ENCODE peak calls at places on chromosomes 2 and 18, in nine cellular contexts. R, X, A, M, B, I, F, E and Z are unnamed samples.

GRCh38 chr2:181953773-181954537 is 31.7 kb upstream of the PPP1R1C start:
- DNase-seq in M (peak), F (peak), B (peak), X (peak), A (peak), I (peak), R (peak), E (peak), Z (peak)

GRCh38 chr2:28713582-28714292 is 37.9 kb upstream of the PPP1CB start:
- DNase-seq in R (peak), A (no peak), B (no peak), I (no peak), M (no peak), X (no peak), F (no peak), E (no peak), Z (no peak)

GRCh38 chr18:68440433-68440832 is 274.5 kb downstream of the TMX3 start:
- DNase-seq in B (no peak), R (peak), X (no peak), A (no peak), E (no peak), M (no peak), I (no peak), F (no peak), Z (no peak)

GRCh38 chr2:37387143-37387835 is 42.9 kb downstream of the QPCT start:
- DNase-seq in M (no peak), E (no peak), I (no peak), B (no peak), X (no peak), F (no peak), A (no peak), R (peak), Z (no peak)

GRCh38 chr2:173571021-173571821 is 216.5 kb downstream of the CDCA7 start:
- DNase-seq in B (no peak), R (peak), M (peak), A (peak), X (peak), F (no peak), I (no peak), E (no peak), Z (no peak)

GRCh38 chr2:129233751-129234406 is 745.6 kb upstream of the RAB6C start:
- DNase-seq in B (no peak), I (no peak), M (no peak), E (no peak), A (no peak), F (no peak), X (peak), R (peak), Z (no peak)

GRCh38 chr2:45554764-45555163 is 56.3 kb downstream of the SRBD1 start:
- DNase-seq in B (no peak), X (no peak), F (no peak), M (no peak), E (no peak), R (peak), I (no peak), A (no peak), Z (no peak)

GRCh38 chr2:187924293-187924692 is 367.4 kb upstream of the GULP1 start:
- DNase-seq in F (no peak), I (no peak), E (no peak), R (no peak), A (no peak), X (no peak), B (no peak), M (no peak), Z (no peak)

GRCh38 chr2:219031005-219031738 is 10.1 kb downstream of the CFAP65 start:
- DNase-seq in X (peak), M (no peak), E (no peak), F (no peak), B (no peak), A (no peak), I (no peak), R (no peak), Z (no peak)

GRCh38 chr2:46160326-46160725 is 136.9 kb upstream of the EPAS1 start:
- DNase-seq in A (no peak), B (no peak), I (no peak), F (no peak), R (no peak), M (no peak), E (no peak), X (peak), Z (no peak)

GRCh38 chr2:3563521-3563976 is 5.4 kb upstream of the RNASEH1 start:
- DNase-seq in R (no peak), B (no peak), E (no peak), X (no peak), M (no peak), I (no peak), F (no peak), A (no peak), Z (no peak)

DNA sequence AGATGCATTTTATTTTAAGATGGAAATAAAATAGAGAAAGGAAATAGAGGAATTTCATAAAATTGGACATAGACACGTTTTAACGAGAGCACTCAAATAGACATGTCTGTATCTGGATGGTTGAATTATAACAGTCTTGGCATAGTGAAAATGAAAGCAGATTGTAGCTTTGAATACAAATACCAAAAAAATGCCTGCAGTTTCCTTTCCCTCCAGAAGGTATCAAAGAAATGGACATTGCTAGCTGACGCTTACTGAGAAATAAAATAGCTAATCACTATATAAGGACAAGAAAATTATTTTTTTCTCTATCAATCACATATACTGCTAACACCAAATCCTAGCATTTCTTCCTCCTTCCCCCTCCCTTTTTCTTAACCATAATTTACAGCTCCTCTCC is 11.4 kb upstream of the MAPRE2 start:
- DNase-seq in X (no peak), F (no peak), B (no peak), R (peak), E (no peak), I (no peak), A (no peak), M (no peak), Z (no peak)
- H3K27ac ChIP-seq in X (no peak), F (peak), B (peak), R (peak), E (peak), I (peak), A (no peak), M (no peak), Z (peak)

GRCh38 chr2:30030361-30030760 is 109.0 kb upstream of the ALK start:
- DNase-seq in B (no peak), A (no peak), E (no peak), F (no peak), M (no peak), R (no peak), X (no peak), I (no peak), Z (no peak)
- H3K27ac ChIP-seq in B (no peak), A (no peak), E (no peak), F (no peak), M (no peak), R (no peak), X (no peak), I (no peak), Z (no peak)

DNA sequence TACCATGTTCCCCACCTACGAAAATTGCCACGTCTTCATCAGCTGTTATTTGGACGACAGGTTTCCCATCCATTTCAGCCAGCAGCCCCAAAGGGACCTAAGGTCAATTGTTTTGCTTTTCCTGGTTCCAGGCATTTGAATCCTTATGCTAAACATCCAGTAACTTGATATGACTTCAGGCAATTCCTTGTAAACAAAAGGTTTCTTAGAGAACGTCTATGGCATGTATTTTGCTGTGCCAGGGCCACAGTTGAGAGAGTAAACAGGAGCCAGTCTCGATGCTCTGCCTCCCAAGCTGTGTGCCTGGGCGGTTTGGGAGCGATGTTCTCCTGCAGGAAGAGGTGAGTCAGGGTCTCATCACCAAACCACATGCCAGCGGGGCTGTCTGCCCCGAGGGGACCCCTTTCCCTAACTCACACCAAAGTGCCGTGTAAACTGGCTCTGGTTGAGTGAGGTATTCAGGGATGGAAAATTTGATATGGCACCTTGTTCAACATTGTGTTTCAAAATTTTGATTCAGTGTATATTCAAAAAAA is 12.9 kb upstream of the MC5R start:
- DNase-seq in I (no peak), A (no peak), R (no peak), B (no peak), M (no peak), E (no peak), F (no peak), X (no peak), Z (no peak)
- H3K27ac ChIP-seq in I (no peak), A (no peak), R (no peak), B (no peak), M (no peak), E (no peak), F (no peak), X (no peak), Z (no peak)

GRCh38 chr2:171520471-171520870 is 1.8 kb upstream of the CYBRD1 start:
- DNase-seq in A (no peak), M (no peak), F (no peak), B (no peak), X (no peak), R (no peak), E (no peak), I (no peak), Z (no peak)

GRCh38 chr2:171522057-171522803 is at the start of gene CYBRD1:
- DNase-seq in M (no peak), E (peak), F (peak), X (peak), I (no peak), B (peak), A (peak), R (peak), Z (no peak)

GRCh38 chr2:171523339-171523931 is 1.2 kb downstream of the CYBRD1 start:
- DNase-seq in R (peak), F (peak), E (peak), A (peak), X (peak), M (peak), B (peak), I (no peak), Z (no peak)

GRCh38 chr2:171522804-171523338 is 597 bp downstream of the CYBRD1 start:
- DNase-seq in I (no peak), M (no peak), E (no peak), B (peak), A (peak), F (peak), R (peak), X (peak), Z (no peak)

DNA sequence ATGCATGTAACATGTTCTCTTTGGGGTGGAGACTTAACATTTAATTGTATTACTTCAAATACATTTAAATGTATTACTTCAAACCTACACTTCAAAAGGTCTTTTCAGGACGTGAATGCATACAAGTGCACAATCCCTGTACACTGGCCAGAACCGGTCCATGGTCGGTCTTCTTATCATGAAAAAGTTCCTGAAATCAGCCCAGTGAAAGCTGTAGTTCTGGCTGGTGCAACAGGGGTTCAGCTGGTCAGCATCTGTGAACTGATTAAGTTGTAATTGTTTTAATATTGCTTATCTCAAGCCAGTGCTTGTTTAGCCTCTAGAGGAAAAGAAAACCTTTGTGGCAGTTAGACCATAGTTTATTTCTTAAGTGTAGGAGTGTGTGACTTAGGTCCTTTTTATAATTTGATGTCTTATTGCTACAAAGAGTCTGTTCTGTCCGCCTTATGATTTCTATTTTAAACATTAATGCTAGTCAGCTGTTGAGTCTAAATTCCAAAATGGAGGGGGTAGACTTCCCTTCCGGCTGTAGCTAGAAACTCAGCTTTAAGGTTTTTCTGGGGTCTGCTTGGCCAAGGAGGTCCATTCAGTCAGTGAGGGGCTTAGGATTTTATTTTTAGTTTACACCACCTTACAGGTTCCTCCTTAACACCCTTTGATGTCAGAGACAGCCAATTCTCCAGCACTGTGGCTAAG is 765 bp upstream of the CYBRD1 start:
- DNase-seq in X (no peak), M (no peak), E (no peak), F (no peak), A (no peak), B (no peak), I (no peak), R (peak), Z (no peak)
- H3K27ac ChIP-seq in X (no peak), M (peak), E (peak), F (peak), A (peak), B (peak), I (no peak), R (peak), Z (no peak)

GRCh38 chr2:62524293-62524941 is 18.4 kb upstream of the TMEM17 start:
- DNase-seq in M (no peak), I (no peak), B (no peak), A (no peak), E (no peak), F (no peak), R (no peak), X (no peak), Z (no peak)

GRCh38 chr2:62529758-62530157 is 23.8 kb upstream of the TMEM17 start:
- DNase-seq in R (no peak), F (no peak), E (no peak), B (no peak), A (no peak), M (no peak), I (no peak), X (no peak), Z (no peak)

GRCh38 chr2:62525549-62525948 is 19.6 kb upstream of the TMEM17 start:
- DNase-seq in A (no peak), B (no peak), R (no peak), E (no peak), I (no peak), M (no peak), F (no peak), X (no peak), Z (no peak)

GRCh38 chr2:62527478-62528210 is 21.6 kb upstream of the TMEM17 start:
- DNase-seq in F (no peak), I (no peak), X (no peak), M (no peak), A (no peak), B (no peak), E (no peak), R (no peak), Z (no peak)

DNA sequence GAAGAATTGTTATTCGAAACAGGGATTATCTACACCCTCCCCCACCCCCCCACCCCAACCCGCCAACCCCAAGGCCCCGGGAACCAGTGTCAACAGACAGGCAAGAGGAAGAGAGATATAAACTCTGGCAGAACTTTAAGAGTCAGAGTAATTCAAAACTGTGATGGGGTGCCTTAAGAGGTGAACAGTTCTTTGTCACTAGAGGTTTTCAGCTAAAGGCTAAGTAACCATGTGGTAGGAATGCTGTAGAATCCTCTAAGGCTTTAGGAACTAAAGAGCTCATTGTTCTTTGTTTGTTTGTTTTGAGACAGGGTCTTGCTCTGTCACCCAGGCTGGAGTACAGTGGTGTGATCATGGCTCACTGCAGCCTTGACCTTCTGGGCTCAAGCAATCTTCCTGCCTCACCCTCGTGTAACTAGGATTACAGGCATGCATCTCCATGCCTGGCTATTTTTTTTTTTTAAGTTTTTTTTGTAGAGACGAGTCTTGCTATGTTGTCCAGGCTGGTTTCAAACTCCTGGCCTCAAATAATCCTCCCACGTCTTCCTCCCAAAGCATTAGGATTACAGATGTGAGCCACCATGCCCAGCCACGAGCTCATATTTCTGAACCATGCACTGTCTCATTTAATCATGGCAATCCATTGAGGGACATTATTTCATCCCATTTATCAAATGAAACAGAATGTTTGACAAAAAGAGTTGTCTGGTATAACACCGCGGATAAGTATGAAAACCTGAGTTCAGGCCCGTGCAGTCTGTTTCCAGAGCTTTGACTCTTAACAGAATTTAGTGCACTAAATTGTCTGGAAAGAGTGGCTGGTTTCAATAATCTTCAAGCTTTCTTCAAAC is 20.8 kb upstream of the TMEM17 start:
- DNase-seq in I (no peak), A (no peak), B (no peak), R (no peak), F (no peak), X (no peak), M (no peak), E (no peak), Z (no peak)
- H3K27ac ChIP-seq in I (no peak), A (peak), B (no peak), R (no peak), F (no peak), X (no peak), M (no peak), E (peak), Z (no peak)